ENCODE peak calls at places on chromosomes 12 and 14, in seven cellular contexts. C is upper lobe of left lung, H is lower leg skin, J is uterus, L is HCT116, R is stomach, G is ovary. E is an unnamed sample.

GRCh38 chr14:47676301-47676617 is 854 bp upstream of the MDGA2 start:
- DNase-seq in H (no peak), L (no peak), R (no peak), G (no peak), C (no peak), J (no peak), E (no peak)

GRCh38 chr12:30878034-30878433 is 48.5 kb upstream of the TSPAN11 start:
- DNase-seq in G (no peak), R (no peak), L (no peak), J (no peak), C (no peak), H (no peak), E (no peak)

GRCh38 chr12:23887055-23887835 is 62.2 kb downstream of the SOX5 start:
- DNase-seq in L (no peak), C (no peak), H (no peak), R (no peak), J (no peak), G (no peak), E (no peak)

GRCh38 chr12:66768293-66768692 is 89.4 kb upstream of the GRIP1 start:
- DNase-seq in R (no peak), L (no peak), J (no peak), H (no peak), G (no peak), C (no peak), E (no peak)

GRCh38 chr14:64229489-64229888 is 64.7 kb downstream of the ESR2 start:
- DNase-seq in G (no peak), L (no peak), J (no peak), H (no peak), C (no peak), R (no peak), E (no peak)

GRCh38 chr14:61461808-61462275 is 140.5 kb downstream of the PRKCH start:
- DNase-seq in J (no peak), R (no peak), C (no peak), G (no peak), H (peak; percentile 56), L (peak; percentile 34), E (no peak)

GRCh38 chr12:119826661-119827435 is 50.3 kb downstream of the CIT start:
- DNase-seq in C (no peak), G (no peak), R (no peak), H (no peak), J (no peak), L (no peak), E (no peak)

GRCh38 chr12:120620624-120621023 is 19.8 kb upstream of the CABP1 start:
- DNase-seq in J (no peak), C (no peak), H (no peak), R (peak; percentile 51), L (no peak), G (no peak), E (peak; percentile 85)

GRCh38 chr12:109617496-109617895 is 43.9 kb downstream of the MVK start:
- DNase-seq in J (no peak), G (no peak), L (no peak), R (no peak), H (no peak), C (peak; percentile 49), E (no peak)

GRCh38 chr12:51383281-51383905 is 7.8 kb downstream of the GALNT6 start:
- DNase-seq in C (no peak), R (no peak), J (no peak), L (no peak), H (no peak), G (no peak), E (no peak)

GRCh38 chr12:121767525-121768016 is 25.9 kb downstream of the RHOF start:
- DNase-seq in R (no peak), L (no peak), C (no peak), G (no peak), J (peak; percentile 49), H (no peak), E (no peak)

GRCh38 chr14:35402323-35403084 is 2.0 kb downstream of the NFKBIA start:
- DNase-seq in C (no peak), J (peak; percentile 31), L (no peak), R (no peak), G (no peak), H (peak; percentile 36), E (peak; percentile 55)

GRCh38 chr12:113142173-113142885 is 6.8 kb upstream of the RASAL1 start:
- DNase-seq in C (no peak), L (no peak), R (peak; percentile 68), G (no peak), J (no peak), H (peak; percentile 42), E (no peak)

GRCh38 chr14:93906341-93907329 is 20.5 kb upstream of the FAM181A start:
- DNase-seq in L (peak; percentile 63), J (peak; percentile 45), H (peak; percentile 24), C (no peak), R (peak; percentile 82), G (peak; percentile 45), E (peak; percentile 46)

GRCh38 chr14:39233680-39234326 is at the start of gene MIA2:
- DNase-seq in G (no peak), J (no peak), L (no peak), R (no peak), H (no peak), C (no peak), E (no peak)

GRCh38 chr12:62659457-62660295 is 193.1 kb downstream of the MON2 start:
- DNase-seq in L (no peak), G (no peak), J (no peak), R (no peak), C (no peak), H (no peak), E (no peak)

GRCh38 chr14:101113108-101113612 is 209.6 kb upstream of the RTL1 start:
- DNase-seq in R (peak; percentile 22), J (no peak), H (no peak), C (no peak), G (no peak), L (no peak), E (no peak)

GRCh38 chr14:71235865-71236264 is 328.6 kb downstream of the PCNX1 start:
- DNase-seq in J (no peak), L (no peak), H (peak; percentile 53), G (no peak), R (no peak), C (no peak), E (no peak)

GRCh38 chr12:1318327-1319031 is 275.9 kb downstream of the FBXL14 start:
- DNase-seq in C (no peak), L (no peak), R (peak; percentile 33), J (no peak), H (no peak), G (no peak), E (no peak)

GRCh38 chr12:77151030-77151429 is 85.7 kb upstream of the E2F7 start:
- DNase-seq in C (no peak), J (no peak), R (no peak), L (no peak), G (no peak), H (no peak), E (no peak)

GRCh38 chr14:25431211-25432076 is 381.5 kb upstream of the STXBP6 start:
- DNase-seq in G (no peak), L (no peak), R (peak; percentile 32), J (no peak), H (no peak), C (no peak), E (no peak)
- TF ChIP-seq CTCF in G (no peak), L (no peak), R (no peak), J (no peak), H (no peak), C (no peak), E (no peak)

GRCh38 chr14:103372552-103373304 is 12.5 kb upstream of the MARK3 start:
- DNase-seq in C (no peak), L (peak; percentile 72), H (no peak), G (no peak), J (no peak), R (peak; percentile 30), E (no peak)

GRCh38 chr14:103372017-103372416 is 13.2 kb upstream of the MARK3 start:
- DNase-seq in H (no peak), C (no peak), L (no peak), R (no peak), J (no peak), G (no peak), E (no peak)

GRCh38 chr14:103366741-103367140 is 18.5 kb upstream of the MARK3 start:
- DNase-seq in R (no peak), C (no peak), H (no peak), J (no peak), L (no peak), G (no peak), E (no peak)

GRCh38 chr14:103367995-103368394 is 17.2 kb upstream of the MARK3 start:
- DNase-seq in H (no peak), J (no peak), R (no peak), C (no peak), L (no peak), G (no peak), E (no peak)

GRCh38 chr14:103370087-103370486 is 15.1 kb upstream of the MARK3 start:
- DNase-seq in H (no peak), J (no peak), L (no peak), C (no peak), G (no peak), R (no peak), E (no peak)
- TF ChIP-seq POLR2A in H (no peak), J (no peak), L (no peak), C (no peak), G (no peak), R (no peak), E (no peak)

DNA sequence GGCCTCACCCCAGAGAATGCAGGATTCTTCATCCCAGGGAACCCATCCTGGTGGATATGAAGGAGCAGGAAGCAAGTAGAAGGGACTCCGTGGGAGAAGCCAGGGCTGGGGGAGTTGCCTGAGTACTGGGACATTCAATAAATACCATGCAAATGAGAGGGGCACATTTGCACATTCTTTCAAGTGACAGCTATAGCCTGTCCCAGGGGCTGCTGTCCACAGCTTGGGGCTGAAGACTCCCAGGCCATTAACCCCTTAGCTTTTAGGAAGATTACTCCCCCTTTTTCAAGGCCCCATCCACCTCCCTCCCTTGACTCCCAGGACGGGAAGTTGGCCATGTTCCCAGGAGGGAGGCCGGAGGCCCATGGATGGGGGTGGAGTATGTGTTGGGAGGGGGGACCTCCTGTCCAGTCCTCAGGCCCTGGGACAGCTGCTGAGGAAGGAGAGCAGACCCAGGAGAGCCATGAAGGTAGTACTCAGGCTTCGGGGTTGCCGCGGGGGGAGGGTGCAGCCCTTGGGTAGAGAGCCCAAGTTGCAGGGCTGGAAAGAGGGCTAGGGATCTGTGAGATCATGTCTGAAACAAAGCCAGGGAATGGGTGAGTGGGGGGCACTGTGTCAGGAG is 974 bp upstream of the TNS2 start:
- DNase-seq in C (no peak), L (no peak), H (no peak), J (peak; percentile 82), R (peak; percentile 59), G (peak; percentile 83), E (no peak)
- TF ChIP-seq CTCF in C (no peak), L (no peak), H (no peak), J (no peak), R (no peak), G (no peak), E (no peak)

DNA sequence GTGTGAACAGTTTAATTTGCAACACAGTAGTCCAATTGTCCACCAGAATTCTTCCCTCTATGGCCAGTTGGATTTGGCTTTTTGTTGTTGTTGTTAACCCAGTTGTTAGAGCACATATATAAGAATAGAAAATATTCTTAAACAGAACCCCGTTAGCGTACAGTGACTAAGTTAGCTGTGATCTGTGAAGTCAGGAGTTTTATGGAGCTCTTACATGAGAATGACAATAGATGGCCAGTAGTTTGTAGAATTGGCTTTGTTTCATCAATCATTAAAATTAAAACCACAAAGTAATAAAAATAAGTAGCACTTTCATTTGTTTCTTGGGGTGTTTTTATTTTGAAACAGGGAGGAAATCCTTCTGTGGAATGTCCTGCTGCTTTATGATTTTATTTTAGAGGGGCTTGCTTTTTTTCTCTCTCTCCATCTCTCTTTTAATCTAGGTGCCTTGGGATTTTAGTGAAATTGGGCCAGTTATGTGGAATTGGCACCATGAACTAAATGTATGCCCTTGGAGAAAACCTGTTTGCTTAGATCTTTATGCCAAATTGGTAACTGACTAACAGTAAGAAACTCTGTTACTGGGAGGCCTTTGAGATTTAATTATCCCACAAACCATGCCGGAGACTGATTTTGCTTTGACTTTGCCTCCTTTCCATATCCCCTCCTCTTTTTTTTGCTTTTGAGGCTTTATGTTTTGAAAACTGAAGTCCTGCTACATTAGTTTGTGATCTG is 22.9 kb downstream of the FBXW8 start:
- DNase-seq in R (no peak), H (no peak), C (no peak), J (no peak), L (no peak), G (no peak), E (no peak)
- TF ChIP-seq POLR2A in R (no peak), H (no peak), C (no peak), J (no peak), L (no peak), G (no peak), E (no peak)